ENCODE peak calls at places on chromosome 14, in four cellular contexts. M is GM18507; U is stimulated activated CD8-positive, alpha-beta memory T cell treated with anti-CD3 and anti-CD28 coated beads, Interleukin-7, amount 100 ng/mL, for 24 hours; F is skeletal muscle cell. S is an unnamed sample.

GRCh38 chr14:73462815-73463214 is 4.5 kb upstream of the NUMB start:
- DNase-seq in M (no peak), U (no peak), F (no peak), S (no peak)

GRCh38 chr14:46490150-46490769 is 161.3 kb downstream of the RPL10L start:
- DNase-seq in M (no peak), U (no peak), F (no peak), S (peak)

GRCh38 chr14:59582161-59582560 is 5.5 kb upstream of the CCDC175 start:
- DNase-seq in M (no peak), U (no peak), F (peak), S (no peak)

GRCh38 chr14:56224179-56224578 is 106.0 kb downstream of the PELI2 start:
- DNase-seq in M (no peak), U (no peak), F (no peak), S (no peak)

GRCh38 chr14:70317091-70317968 is 42.2 kb downstream of the COX16 start:
- DNase-seq in M (no peak), U (no peak), F (no peak), S (no peak)

GRCh38 chr14:59438148-59438766 is 26.9 kb downstream of the GPR135 start:
- DNase-seq in M (no peak), U (no peak), F (peak), S (no peak)

GRCh38 chr14:93929657-93930056 is 2.5 kb downstream of the FAM181A start:
- DNase-seq in M (no peak), U (no peak), F (no peak), S (no peak)

GRCh38 chr14:68964300-68965093 is 14.6 kb downstream of the ACTN1 start:
- DNase-seq in M (no peak), U (no peak), F (no peak), S (no peak)